ENCODE peak calls at places on chromosomes 6 and 20, in six cellular contexts. S is GM18507; X is activated CD8-positive, alpha-beta memory T cell treated with anti-CD3 and anti-CD28 coated beads for 1 hour; O is dermis blood vessel endothelial cell; T is left ventricle myocardium inferior; Z is NCI-H2029 treated with DMSO at 0.1 percent for 48 hours. R is an unnamed sample.

GRCh38 chr6:113860165-113860955 is 3.2 kb downstream of the MARCKS start:
- DNase-seq in S (no peak), X (no peak), O (peak), T (peak), Z (peak), R (peak)

GRCh38 chr20:37335642-37336368 is 10.1 kb upstream of the SRC start:
- DNase-seq in S (no peak), X (no peak), O (no peak), T (no peak), Z (no peak), R (peak)

GRCh38 chr6:30037182-30037788 is 23.8 kb upstream of the POLR1H start:
- DNase-seq in S (peak), X (no peak), O (peak), T (no peak), Z (no peak), R (peak)

GRCh38 chr6:149474108-149474935 is 10.5 kb downstream of the ZC3H12D start:
- DNase-seq in S (no peak), X (no peak), O (no peak), T (no peak), Z (no peak), R (no peak)

GRCh38 chr20:51156796-51157119 is 133.9 kb upstream of the KCNG1 start:
- DNase-seq in S (no peak), X (no peak), O (no peak), T (no peak), Z (no peak), R (no peak)

GRCh38 chr6:167700199-167700598 is 126.5 kb upstream of the AFDN start:
- DNase-seq in S (no peak), X (no peak), O (peak), T (no peak), Z (no peak), R (no peak)

GRCh38 chr6:30074331-30075093 is 1.1 kb downstream of the RNF39 start:
- DNase-seq in S (no peak), X (no peak), O (no peak), T (no peak), Z (no peak), R (peak)

GRCh38 chr20:10350188-10350842 is 83.7 kb downstream of the MKKS start:
- DNase-seq in S (no peak), X (no peak), O (no peak), T (no peak), Z (no peak), R (no peak)

GRCh38 chr20:34210271-34210670 is 31.0 kb upstream of the ASIP start:
- DNase-seq in S (no peak), X (no peak), O (no peak), T (no peak), Z (no peak), R (no peak)

GRCh38 chr6:7418238-7418905 is 28.8 kb downstream of the RIOK1 start:
- DNase-seq in S (no peak), X (no peak), O (no peak), T (no peak), Z (no peak), R (peak)

GRCh38 chr20:35602851-35603495 is 12.7 kb upstream of the SPAG4 start:
- DNase-seq in S (no peak), X (no peak), O (no peak), T (no peak), Z (no peak), R (no peak)